ENCODE peak calls at places on chromosomes 16 and 17, in eight cellular contexts. V, K, S, U, J, Y, D and F are unnamed samples. For H3K36me3, the result is how much of the 10 kb centered on the place peaks cover.

GRCh38 chr17:49035470-49036269 is 38.5 kb downstream of the IGF2BP1 start:
- DNase-seq in V (peak), K (no peak), S (no peak), U (no peak), J (peak), Y (peak), D (peak), F (no peak)

GRCh38 chr17:75300280-75300679 is 11.0 kb upstream of the SLC25A19 start:
- DNase-seq in V (no peak), K (no peak), S (no peak), U (no peak), J (no peak), Y (no peak), D (no peak), F (no peak)

GRCh38 chr17:65173284-65173793 is 36.2 kb downstream of the RGS9 start:
- DNase-seq in V (no peak), K (no peak), S (no peak), U (no peak), J (peak), Y (peak), D (peak), F (peak)

GRCh38 chr16:53785044-53785443 is 81.1 kb downstream of the FTO start:
- DNase-seq in V (no peak), K (no peak), S (no peak), U (no peak), J (no peak), Y (no peak), D (no peak), F (no peak)

GRCh38 chr16:9183682-9184353 is 92.4 kb downstream of the HAPSTR1 start:
- DNase-seq in V (no peak), K (no peak), S (no peak), U (no peak), J (no peak), Y (no peak), D (no peak), F (no peak)

GRCh38 chr17:35183332-35183731 is 10.9 kb downstream of the SLC35G3 start:
- DNase-seq in V (no peak), K (no peak), S (no peak), U (no peak), J (no peak), Y (no peak), D (no peak), F (no peak)

GRCh38 chr17:82225368-82226029 is 3.3 kb upstream of the SLC16A3 start:
- DNase-seq in V (no peak), K (no peak), S (no peak), U (peak), J (no peak), Y (no peak), D (no peak), F (peak)

GRCh38 chr17:17089206-17089550 is 46.9 kb downstream of the MPRIP start:
- DNase-seq in V (peak), K (no peak), S (no peak), U (peak), J (no peak), Y (no peak), D (no peak), F (no peak)

GRCh38 chr17:44059101-44059892 is 7.2 kb downstream of the LSM12 start:
- DNase-seq in V (no peak), K (no peak), S (no peak), U (no peak), J (no peak), Y (no peak), D (no peak), F (no peak)

GRCh38 chr16:59181821-59182420 is 447.8 kb upstream of the GOT2 start:
- DNase-seq in V (no peak), K (no peak), S (no peak), U (no peak), J (no peak), Y (no peak), D (no peak), F (no peak)

GRCh38 chr17:82611140-82612058 is 36.8 kb downstream of the WDR45B start:
- DNase-seq in V (no peak), K (no peak), S (no peak), U (no peak), J (no peak), Y (no peak), D (no peak), F (no peak)

GRCh38 chr16:31519746-31520145 is 8.0 kb upstream of the AHSP start:
- DNase-seq in V (no peak), K (no peak), S (no peak), U (no peak), J (no peak), Y (no peak), D (no peak), F (no peak)

GRCh38 chr16:83002351-83003334 is 375.9 kb downstream of the CDH13 start:
- DNase-seq in V (no peak), K (no peak), S (no peak), U (no peak), J (peak), Y (no peak), D (no peak), F (no peak)

GRCh38 chr17:31339906-31340661 is 18.7 kb upstream of the EVI2A start:
- DNase-seq in V (no peak), K (no peak), S (no peak), U (no peak), J (no peak), Y (no peak), D (no peak), F (no peak)

GRCh38 chr17:59764292-59764741 is 56.9 kb downstream of the VMP1 start:
- DNase-seq in V (no peak), K (no peak), S (no peak), U (no peak), J (no peak), Y (no peak), D (no peak), F (no peak)

GRCh38 chr17:34547453-34548063 is 31.8 kb upstream of the TMEM132E start:
- DNase-seq in V (no peak), K (no peak), S (no peak), U (no peak), J (no peak), Y (no peak), D (no peak), F (no peak)

GRCh38 chr17:42275527-42276358 is 448 bp downstream of the STAT5B start:
- DNase-seq in V (no peak), K (no peak), S (no peak), U (no peak), J (peak), Y (no peak), D (peak), F (peak)

GRCh38 chr16:88785106-88785924 is at the start of gene PIEZO1:
- DNase-seq in V (peak), K (no peak), S (no peak), U (no peak), J (peak), Y (peak), D (peak), F (peak)

GRCh38 chr17:46862949-46863348 is 11.6 kb downstream of the WNT9B start:
- DNase-seq in V (no peak), K (no peak), S (no peak), U (no peak), J (no peak), Y (no peak), D (no peak), F (no peak)

DNA sequence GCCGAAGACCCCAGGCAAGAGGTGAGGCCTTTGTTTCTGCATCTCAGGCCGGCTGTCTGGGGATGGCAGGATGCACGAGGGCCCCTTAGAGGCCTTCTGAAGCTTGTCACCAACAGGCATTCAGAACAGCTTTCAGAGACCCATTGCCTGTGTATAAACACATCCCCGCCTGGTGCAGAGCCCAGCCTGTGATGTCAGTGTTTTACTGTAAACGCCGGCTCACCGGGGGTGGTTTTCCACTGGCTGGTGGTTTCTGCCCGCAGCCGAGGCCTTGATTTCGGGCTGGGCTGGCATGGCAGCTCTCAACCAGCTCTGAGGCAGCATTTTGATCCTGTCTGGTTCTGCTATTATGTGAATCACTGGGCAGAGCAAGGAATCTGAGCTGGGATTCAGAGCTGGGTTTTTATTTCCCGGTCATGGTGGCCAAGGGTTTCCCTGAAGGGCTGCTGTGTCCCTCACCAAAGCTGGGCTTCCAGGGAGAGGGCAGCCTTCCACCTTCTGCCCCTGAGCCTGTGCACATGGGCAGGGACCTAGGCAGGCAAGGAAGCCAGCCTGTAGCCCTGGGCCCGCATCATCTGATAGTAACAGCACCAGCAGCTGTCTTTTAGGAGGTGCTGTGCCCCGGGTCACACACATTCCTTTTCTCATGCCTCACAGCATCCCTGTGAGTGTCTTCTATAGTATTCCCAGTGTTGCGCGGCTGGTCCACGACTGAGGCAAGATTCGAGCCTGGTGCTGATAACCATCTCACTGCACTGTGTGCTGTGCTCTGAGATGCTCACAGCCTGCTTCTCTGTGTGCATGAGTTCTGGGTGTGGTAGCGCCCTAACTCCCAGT is 85.4 kb upstream of the PLCG2 start:
- DNase-seq in V (no peak), K (no peak), S (no peak), U (no peak), J (no peak), Y (no peak), D (peak), F (no peak)
- H3K36me3 ChIP-seq in V (under half), K (under half), S (under half), U (under half), J (under half), Y (under half), D (under half), F (half or more)

DNA sequence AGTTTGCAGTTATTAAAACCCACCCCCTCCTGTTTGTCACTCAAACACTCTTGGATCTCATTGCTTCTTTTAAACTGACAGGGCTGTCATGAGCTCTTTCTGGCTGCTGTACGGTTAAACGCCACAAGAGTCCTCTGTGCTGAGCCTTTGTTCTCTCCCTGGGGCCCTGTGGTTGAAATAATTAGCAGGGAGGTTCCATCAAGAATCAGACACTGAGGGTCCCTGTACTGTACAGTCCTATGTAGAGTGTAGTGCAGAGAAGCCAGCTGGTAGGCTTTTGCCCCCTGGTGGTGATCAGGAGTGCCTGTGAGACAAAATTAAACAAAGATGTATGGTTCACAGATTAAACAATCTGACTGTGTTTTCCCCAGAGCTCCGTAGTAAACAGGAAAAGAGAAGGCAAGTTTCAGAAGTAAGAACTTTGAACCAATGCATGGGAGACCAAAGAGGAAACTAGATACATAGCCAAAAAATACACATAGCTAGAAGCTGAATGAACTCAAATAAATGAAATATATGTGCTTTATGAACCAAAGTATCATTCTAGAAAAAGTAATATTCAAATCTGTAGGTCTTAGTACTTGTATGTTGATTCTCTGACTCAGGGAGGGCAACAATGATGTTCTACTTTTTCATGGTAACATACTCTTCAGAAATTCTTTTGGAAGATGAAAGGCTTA is 1.4 kb upstream of the SSH2 start:
- DNase-seq in V (no peak), K (no peak), S (no peak), U (peak), J (peak), Y (peak), D (peak), F (peak)
- TF ChIP-seq POLR2AphosphoS5 in V (no peak), K (no peak), S (no peak), U (no peak), J (no peak), Y (no peak), D (no peak), F (no peak)

DNA sequence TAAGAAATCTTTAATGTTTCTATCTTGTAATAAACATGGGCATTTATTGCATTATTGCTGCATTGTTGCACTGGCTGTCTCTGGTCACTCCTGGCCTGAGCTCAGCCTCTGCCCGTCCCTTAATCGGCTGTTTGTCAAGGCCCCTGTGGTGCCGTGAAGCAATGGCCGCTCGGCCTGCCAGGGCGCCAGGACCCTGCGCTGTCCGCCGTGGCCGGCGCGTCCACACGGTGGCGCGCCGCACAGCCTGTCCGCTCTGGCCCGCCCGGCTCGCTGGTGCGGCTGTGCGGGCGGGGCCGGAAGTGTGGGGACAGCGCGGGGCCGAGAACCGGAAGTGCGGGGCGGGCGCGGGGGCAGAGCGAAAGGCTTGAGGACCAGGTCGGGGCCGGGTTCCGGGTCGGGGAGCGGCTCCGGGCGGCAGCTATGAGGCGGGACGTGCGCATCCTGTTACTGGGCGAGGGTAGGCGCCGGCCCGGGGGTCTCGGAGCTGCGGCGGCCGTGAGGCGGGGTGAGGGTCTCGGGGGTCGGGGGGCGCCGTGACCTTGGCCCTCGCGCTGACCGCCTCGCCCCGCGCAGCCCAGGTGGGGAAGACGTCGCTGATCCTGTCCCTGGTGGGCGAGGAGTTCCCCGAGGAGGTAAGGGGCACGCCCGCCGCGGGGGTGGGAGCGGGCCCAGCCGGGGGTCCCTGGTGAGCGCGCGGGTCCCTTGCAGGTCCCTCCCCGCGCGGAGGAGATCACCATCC is at the start of gene RHOT2:
- DNase-seq in V (peak), K (peak), S (peak), U (peak), J (peak), Y (peak), D (peak), F (peak)
- TF ChIP-seq POLR2A in V (peak), K (peak), S (no peak), U (peak), J (peak), Y (no peak), D (peak), F (no peak)

DNA sequence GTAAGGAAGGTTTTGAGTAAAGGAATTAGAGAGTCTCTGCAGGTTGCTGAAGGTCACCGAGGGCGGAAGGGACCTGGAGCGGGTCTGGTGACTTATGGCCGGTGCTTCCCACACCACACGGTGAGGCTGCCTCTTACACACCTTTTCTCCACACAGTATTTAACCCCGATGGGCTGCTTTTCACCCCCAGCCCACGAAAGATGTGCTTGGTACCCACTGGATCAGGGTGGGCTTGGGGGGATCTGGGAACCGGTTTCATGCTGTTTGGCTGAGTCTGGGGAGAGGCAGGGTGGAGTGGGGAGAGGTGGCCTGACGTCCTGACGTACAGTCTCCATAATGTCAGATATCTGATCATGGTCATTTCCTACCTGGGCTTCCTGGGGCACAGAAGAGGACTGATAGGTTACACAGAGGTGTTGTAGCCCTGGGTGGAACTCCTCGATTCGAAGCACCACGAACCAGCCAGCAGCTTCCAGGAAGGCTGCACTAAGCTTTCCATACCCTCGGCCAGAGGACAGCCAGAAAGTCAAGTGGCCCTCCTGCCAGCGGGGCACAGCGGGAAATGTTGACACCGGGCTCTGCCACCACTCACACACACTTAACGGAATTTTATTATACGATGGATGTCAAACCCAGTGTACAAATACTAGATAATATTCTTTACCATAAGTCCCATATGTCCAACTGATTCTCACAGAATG is 34.0 kb downstream of the OR1D5 start:
- DNase-seq in V (no peak), K (no peak), S (no peak), U (peak), J (no peak), Y (no peak), D (no peak), F (peak)
- H3K36me3 ChIP-seq in V (under half), K (under half), S (under half), U (under half), J (under half), Y (under half), D (under half), F (half or more)

DNA sequence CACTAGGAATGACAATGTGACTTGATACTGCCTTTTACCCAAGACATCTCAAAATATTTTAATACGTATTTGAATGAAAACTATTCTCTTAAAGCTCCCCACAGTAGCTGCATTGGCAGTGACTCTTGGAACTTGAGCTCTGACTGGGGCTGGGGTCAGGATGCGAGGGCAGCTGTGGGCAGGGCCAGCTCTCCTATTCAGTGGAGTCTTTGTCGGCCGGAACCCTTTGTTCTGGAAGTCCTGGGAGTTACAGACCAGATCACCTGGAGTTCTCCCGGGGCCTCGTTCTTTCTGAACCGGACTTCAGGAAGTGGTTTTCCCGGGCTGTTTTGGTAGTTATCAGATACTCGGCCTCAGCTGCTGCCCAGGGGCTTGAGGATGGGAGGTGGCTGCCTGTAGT is 84.9 kb downstream of the NPIPB11 start:
- DNase-seq in V (no peak), K (no peak), S (no peak), U (no peak), J (peak), Y (no peak), D (no peak), F (no peak)
- TF ChIP-seq POLR2AphosphoS5 in V (no peak), K (no peak), S (no peak), U (no peak), J (no peak), Y (no peak), D (no peak), F (no peak)

GRCh38 chr17:76542566-76542971 is 2.7 kb downstream of the PRCD start:
- DNase-seq in V (no peak), K (no peak), S (no peak), U (no peak), J (no peak), Y (no peak), D (no peak), F (peak)

GRCh38 chr17:76538941-76539340 is 903 bp upstream of the PRCD start:
- DNase-seq in V (no peak), K (no peak), S (no peak), U (no peak), J (no peak), Y (no peak), D (no peak), F (no peak)

GRCh38 chr17:76541739-76542450 is 2.1 kb downstream of the PRCD start:
- DNase-seq in V (no peak), K (no peak), S (no peak), U (no peak), J (no peak), Y (no peak), D (no peak), F (peak)

GRCh38 chr17:76539631-76540271 is at the start of gene PRCD:
- DNase-seq in V (no peak), K (no peak), S (no peak), U (no peak), J (no peak), Y (no peak), D (no peak), F (peak)

GRCh38 chr17:76540381-76541300 is 797 bp downstream of the PRCD start:
- DNase-seq in V (peak), K (peak), S (peak), U (peak), J (peak), Y (peak), D (peak), F (peak)
- TF ChIP-seq POLR2A in V (no peak), K (no peak), S (no peak), U (no peak), J (peak), Y (no peak), D (no peak), F (no peak)

DNA sequence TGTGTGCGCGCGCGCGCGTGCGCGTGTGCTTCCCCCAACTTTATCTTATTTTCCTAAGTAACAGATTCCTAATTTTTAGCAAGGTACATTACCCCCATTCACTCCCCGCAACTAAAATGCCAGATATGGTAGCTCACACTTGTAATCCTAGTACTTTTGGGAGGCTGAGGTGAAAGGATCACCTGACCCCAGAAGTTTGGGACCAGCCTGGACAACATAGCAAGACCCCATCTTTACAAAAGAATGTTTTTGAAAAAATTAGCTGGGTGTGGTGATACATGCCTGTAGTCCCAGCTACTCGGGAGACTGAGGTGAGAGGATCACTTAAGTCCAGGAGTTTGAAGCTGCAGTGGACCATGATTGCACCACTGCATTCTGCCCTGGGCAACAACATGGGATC is 5.1 kb downstream of the BRD7 start:
- DNase-seq in V (no peak), K (no peak), S (no peak), U (no peak), J (no peak), Y (no peak), D (no peak), F (no peak)
- H3K36me3 ChIP-seq in V (under half), K (under half), S (half or more), U (under half), J (under half), Y (under half), D (under half), F (under half)